ENCODE peak calls at places on chromosomes 1 and 21, in nine cellular contexts. R, V, K, G, I, L, E, A and N are unnamed samples.
A peak's percentile ranks its signal among the peaks of the same experiment; 100 is the strongest.

GRCh38 chr1:214445201-214445600 is 106.2 kb downstream of the PTPN14 start:
- DNase-seq in R (no peak), G (no peak), L (no peak), V (no peak), A (no peak), E (no peak), I (no peak), K (no peak), N (no peak)

GRCh38 chr1:206002160-206002559 is 1.0 kb downstream of the RAB7B start:
- DNase-seq in V (no peak), L (no peak), E (peak; percentile 75), I (no peak), K (peak; percentile 67), R (no peak), G (no peak), A (no peak), N (no peak)

GRCh38 chr1:55816456-55816794 is 601.3 kb upstream of the USP24 start:
- DNase-seq in A (peak; percentile 15), E (no peak), L (no peak), V (no peak), G (peak; percentile 60), K (no peak), R (no peak), I (no peak), N (no peak)

GRCh38 chr1:85554630-85555327 is 25.8 kb upstream of the CCN1 start:
- DNase-seq in G (peak; percentile 70), A (no peak), E (no peak), V (no peak), K (no peak), R (no peak), L (no peak), I (no peak), N (no peak)

GRCh38 chr21:46325073-46325912 is 1.3 kb downstream of the PCNT start:
- DNase-seq in R (peak; percentile 24), A (no peak), G (peak; percentile 51), V (peak; percentile 60), L (peak; percentile 79), E (peak; percentile 88), I (peak; percentile 20), K (no peak), N (peak; percentile 89)

GRCh38 chr21:30434033-30434631 is 4.1 kb downstream of the KRTAP13-4 start:
- DNase-seq in G (peak; percentile 1), K (no peak), A (no peak), R (peak; percentile 20), L (no peak), E (no peak), V (peak; percentile 22), I (no peak), N (no peak)

GRCh38 chr1:183414365-183414764 is 3.8 kb downstream of the NMNAT2 start:
- DNase-seq in V (no peak), E (no peak), A (no peak), G (no peak), I (no peak), L (no peak), K (no peak), R (no peak), N (no peak)

GRCh38 chr1:2343023-2343935 is 48.1 kb downstream of the MORN1 start:
- DNase-seq in V (no peak), A (no peak), E (no peak), G (no peak), K (no peak), I (no peak), R (no peak), L (peak; percentile 56), N (no peak)

GRCh38 chr1:210920716-210921694 is 212.9 kb downstream of the KCNH1 start:
- DNase-seq in E (no peak), A (no peak), R (no peak), K (no peak), I (no peak), L (no peak), G (no peak), V (no peak), N (no peak)

GRCh38 chr1:200774735-200775449 is 36.2 kb downstream of the CAMSAP2 start:
- DNase-seq in G (no peak), K (no peak), V (no peak), I (no peak), R (no peak), L (no peak), E (no peak), A (no peak), N (no peak)

DNA sequence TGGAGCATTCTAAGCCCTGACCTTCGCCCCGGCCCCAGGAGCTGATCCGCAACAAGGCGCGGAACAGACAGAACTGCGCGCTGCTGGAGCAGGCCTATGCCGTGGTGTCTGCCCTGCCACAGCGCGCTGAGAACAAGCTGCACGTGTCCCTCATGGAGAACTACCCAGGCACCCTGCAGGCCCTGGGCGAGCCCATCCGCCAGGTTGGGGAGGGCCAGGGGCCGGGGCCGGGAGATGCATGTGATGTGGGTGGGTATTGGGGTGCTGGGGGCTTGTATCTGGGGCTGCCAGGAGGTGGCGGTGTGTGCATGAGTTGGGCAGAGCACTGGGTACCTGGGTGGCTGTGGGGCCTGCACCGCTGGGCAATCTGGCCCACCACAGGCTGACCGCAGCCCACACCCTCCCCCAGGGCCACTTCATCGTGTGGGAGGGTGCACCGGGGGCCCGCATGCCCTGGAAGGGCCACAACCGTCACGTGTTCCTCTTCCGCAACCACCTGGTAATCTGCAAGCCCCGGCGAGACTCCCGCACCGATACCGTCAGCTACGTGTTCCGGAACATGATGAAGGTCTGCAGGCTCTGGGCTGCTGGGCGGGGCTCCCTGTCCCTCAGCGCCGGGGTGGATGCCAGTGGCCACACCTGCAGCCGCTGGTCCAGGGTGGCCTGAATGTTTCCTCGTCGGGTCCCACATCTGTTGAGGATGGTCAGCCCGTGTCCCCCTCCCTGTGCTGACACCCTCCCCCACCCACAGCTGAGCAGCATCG is 65.8 kb downstream of the TRIM11 start:
- DNase-seq in G (no peak), A (no peak), E (peak; percentile 82), I (peak; percentile 16), V (no peak), K (peak; percentile 79), R (no peak), L (peak; percentile 55), N (peak; percentile 26)
- TF ChIP-seq CTCF in G (peak; percentile 8), A (peak; percentile 24), E (no peak), I (no peak), V (peak; percentile 26), K (no peak), R (no peak), L (no peak), N (no peak)

GRCh38 chr1:231274119-231274825 is 33.3 kb downstream of the GNPAT start:
- DNase-seq in A (no peak), K (no peak), L (no peak), I (no peak), R (no peak), V (no peak), G (peak; percentile 57), E (no peak), N (no peak)

GRCh38 chr1:231284441-231284840 is 43.4 kb downstream of the GNPAT start:
- DNase-seq in I (no peak), E (no peak), R (no peak), L (no peak), K (no peak), A (no peak), V (no peak), G (no peak), N (no peak)

GRCh38 chr1:231278100-231278790 is 37.2 kb downstream of the GNPAT start:
- DNase-seq in I (no peak), A (no peak), E (no peak), K (no peak), V (no peak), L (peak; percentile 64), G (no peak), R (no peak), N (peak; percentile 53)

GRCh38 chr1:231279081-231279480 is 38.1 kb downstream of the GNPAT start:
- DNase-seq in E (no peak), L (no peak), R (peak; percentile 35), G (peak; percentile 62), A (no peak), I (no peak), K (no peak), V (no peak), N (no peak)

GRCh38 chr1:231279683-231280082 is 38.7 kb downstream of the GNPAT start:
- DNase-seq in G (no peak), I (no peak), K (no peak), E (no peak), L (no peak), R (no peak), V (no peak), A (no peak), N (no peak)
- H3K4me3 ChIP-seq in G (no peak overlapping the region), I (no peak overlapping the region), K (no peak overlapping the region), E (no peak overlapping the region), L (no peak overlapping the region), R (no peak overlapping the region), V (no peak overlapping the region), A (no peak overlapping the region), N (no peak overlapping the region)

GRCh38 chr1:153155542-153155941 is 4.9 kb upstream of the SPRR2G start:
- DNase-seq in R (no peak), G (no peak), E (no peak), K (no peak), V (no peak), L (no peak), I (no peak), A (no peak), N (no peak)

GRCh38 chr1:153150846-153151245 is at the start of gene SPRR2G:
- DNase-seq in G (no peak), L (no peak), E (no peak), R (no peak), A (no peak), I (no peak), K (no peak), V (no peak), N (no peak)

DNA sequence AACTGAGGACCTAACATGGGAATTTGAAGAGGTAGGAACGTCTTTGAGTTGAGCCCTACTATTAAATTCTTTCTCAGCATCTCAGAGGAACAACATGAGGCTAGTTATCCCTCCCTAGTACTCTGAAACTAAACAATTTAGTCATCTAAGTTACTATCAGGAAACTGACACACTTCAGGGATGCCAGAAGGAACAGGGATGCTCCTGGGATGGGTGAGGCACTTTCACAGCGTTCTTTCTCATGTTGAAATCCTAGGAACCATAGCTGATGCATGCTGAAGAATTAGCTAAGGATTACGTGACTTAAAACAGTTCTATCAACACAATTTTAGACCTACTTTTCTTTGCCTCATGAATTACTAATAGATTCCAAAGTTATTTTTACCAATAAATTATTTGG is 1.8 kb upstream of the SPRR2G start:
- DNase-seq in R (no peak), I (no peak), A (no peak), V (no peak), K (no peak), E (no peak), L (no peak), G (no peak), N (no peak)
- TF ChIP-seq CTCF in R (no peak), I (no peak), A (no peak), V (no peak), K (no peak), E (no peak), L (no peak), G (no peak), N (no peak)

DNA sequence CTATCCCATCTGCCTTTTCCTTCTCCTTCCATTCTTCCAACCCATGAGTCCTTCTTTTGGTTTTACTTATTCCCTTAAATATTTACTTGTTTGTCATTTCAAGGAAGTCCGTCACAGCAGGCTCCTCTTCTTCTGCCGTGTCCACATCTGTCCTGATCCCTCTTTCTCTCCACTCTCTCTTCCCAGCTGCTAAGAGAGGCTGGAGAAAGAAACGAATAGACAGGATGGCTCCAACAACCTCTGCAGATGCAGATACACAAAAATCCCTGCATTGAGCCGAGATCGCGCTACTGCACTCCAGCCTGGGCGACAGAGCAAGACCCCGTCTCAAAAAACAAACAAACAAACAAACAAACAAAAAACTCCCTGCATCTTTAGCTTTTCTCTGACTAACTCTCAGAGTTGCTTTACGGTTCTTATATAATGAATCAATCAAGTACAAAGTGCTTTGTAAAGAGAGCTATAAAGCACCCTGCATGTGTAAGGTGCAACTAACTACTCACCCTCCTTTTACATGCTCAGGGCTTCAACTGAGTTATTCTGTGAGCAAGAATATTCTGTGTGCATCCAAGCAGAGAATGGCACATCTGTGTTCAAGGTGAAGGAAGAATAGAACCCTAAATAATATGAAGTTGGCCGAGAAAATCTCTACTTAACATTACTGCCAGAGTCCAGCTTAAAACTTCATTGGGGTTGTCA is 3.8 kb upstream of the SAMD13 start:
- DNase-seq in R (no peak), K (no peak), A (no peak), I (no peak), E (no peak), L (no peak), V (no peak), G (no peak), N (no peak)
- H3K4me3 ChIP-seq in R (peak overlapping the region; percentile 87), K (peak overlapping the region; percentile 72), A (peak overlapping the region; percentile 88), I (peak overlapping the region; percentile 77), E (no peak overlapping the region), L (peak overlapping the region; percentile 69), V (peak overlapping the region; percentile 72), G (peak overlapping the region; percentile 81), N (peak overlapping the region; percentile 89)